ENCODE peak calls at places on chromosomes 11 and 22, in six cellular contexts. B is PC-3, U is stomach, H is Peyer's patch, J is K562, M is heart left ventricle. K is an unnamed sample. For H3K4me1, the result is how much of the 10 kb centered on the place peaks cover.

GRCh38 chr11:101446238-101446637 is 137.6 kb downstream of the TRPC6 start:
- DNase-seq in B (peak), U (no peak), H (no peak), J (no peak), M (no peak), K (no peak)

GRCh38 chr11:5891216-5891800 is 1.7 kb upstream of the OR52E5 start:
- DNase-seq in B (peak), U (no peak), H (no peak), J (peak), M (no peak), K (no peak)

GRCh38 chr11:7905549-7905948 is 25.5 kb downstream of the OR10A6 start:
- DNase-seq in B (no peak), U (no peak), H (no peak), J (no peak), M (no peak), K (no peak)

GRCh38 chr11:59523541-59523940 is 12.2 kb downstream of the OR4D9 start:
- DNase-seq in B (peak), U (no peak), H (no peak), J (no peak), M (no peak), K (no peak)

GRCh38 chr11:35141538-35141937 is 2.6 kb downstream of the CD44 start:
- DNase-seq in B (peak), U (peak), H (peak), J (no peak), M (peak), K (peak)

GRCh38 chr11:120336641-120337132 is 474 bp downstream of the ARHGEF12 start:
- DNase-seq in B (peak), U (no peak), H (no peak), J (peak), M (peak), K (peak)

GRCh38 chr11:61111786-61112517 is 9.7 kb downstream of the CD5 start:
- DNase-seq in B (no peak), U (no peak), H (peak), J (no peak), M (no peak), K (no peak)

GRCh38 chr11:111528557-111528956 is 12.0 kb upstream of the LAYN start:
- DNase-seq in B (peak), U (no peak), H (no peak), J (no peak), M (no peak), K (no peak)

GRCh38 chr11:35357893-35358292 is 61.5 kb downstream of the SLC1A2 start:
- DNase-seq in B (peak), U (no peak), H (no peak), J (no peak), M (no peak), K (no peak)

GRCh38 chr11:64894070-64894811 is 15.8 kb upstream of the EHD1 start:
- DNase-seq in B (peak), U (peak), H (peak), J (peak), M (peak), K (peak)

GRCh38 chr22:39431216-39431801 is 25.5 kb upstream of the MGAT3 start:
- DNase-seq in B (no peak), U (no peak), H (no peak), J (no peak), M (no peak), K (no peak)

GRCh38 chr22:39128508-39128907 is 24.0 kb downstream of the CBX7 start:
- DNase-seq in B (no peak), U (no peak), H (no peak), J (no peak), M (no peak), K (no peak)

GRCh38 chr11:73249304-73249703 is 22.8 kb upstream of the P2RY6 start:
- DNase-seq in B (peak), U (no peak), H (no peak), J (no peak), M (no peak), K (no peak)

GRCh38 chr11:35223429-35223828 is 84.5 kb downstream of the CD44 start:
- DNase-seq in B (no peak), U (no peak), H (no peak), J (no peak), M (no peak), K (no peak)

GRCh38 chr11:124311677-124312076 is 2.1 kb downstream of the OR8D1 start:
- DNase-seq in B (no peak), U (no peak), H (no peak), J (no peak), M (no peak), K (no peak)

GRCh38 chr11:79059171-79059570 is 381.7 kb downstream of the TENM4 start:
- DNase-seq in B (no peak), U (no peak), H (no peak), J (no peak), M (no peak), K (no peak)

GRCh38 chr11:90288207-90288821 is 65.5 kb upstream of the CHORDC1 start:
- DNase-seq in B (peak), U (no peak), H (no peak), J (peak), M (no peak), K (no peak)

GRCh38 chr11:86069408-86070086 is 663 bp upstream of the PICALM start:
- DNase-seq in B (peak), U (no peak), H (peak), J (peak), M (peak), K (peak)

GRCh38 chr11:9759519-9760179 is 95.8 kb downstream of the SWAP70 start:
- DNase-seq in B (peak), U (peak), H (peak), J (peak), M (peak), K (peak)

GRCh38 chr22:37484115-37485005 is 1.8 kb downstream of the MFNG start:
- DNase-seq in B (no peak), U (peak), H (peak), J (no peak), M (peak), K (peak)

GRCh38 chr11:115251126-115251525 is 253.1 kb downstream of the CADM1 start:
- DNase-seq in B (no peak), U (no peak), H (no peak), J (no peak), M (no peak), K (no peak)

GRCh38 chr11:280762-281485 is 2.7 kb downstream of the NLRP6 start:
- DNase-seq in B (no peak), U (no peak), H (peak), J (no peak), M (no peak), K (peak)

GRCh38 chr11:121318848-121319834 is 26.6 kb downstream of the SC5D start:
- DNase-seq in B (peak), U (no peak), H (peak), J (peak), M (peak), K (no peak)

GRCh38 chr11:12884751-12885318 is 124.3 kb upstream of the RASSF10 start:
- DNase-seq in B (no peak), U (no peak), H (no peak), J (no peak), M (no peak), K (no peak)

GRCh38 chr11:15911377-15912044 is 444.8 kb downstream of the SOX6 start:
- DNase-seq in B (no peak), U (peak), H (no peak), J (no peak), M (peak), K (peak)

GRCh38 chr11:124745835-124746620 is 6.0 kb downstream of the VSIG2 start:
- DNase-seq in B (no peak), U (no peak), H (peak), J (no peak), M (no peak), K (no peak)

GRCh38 chr11:82858133-82858532 is 42.1 kb downstream of the PRCP start:
- DNase-seq in B (no peak), U (no peak), H (no peak), J (no peak), M (no peak), K (no peak)

GRCh38 chr11:12215192-12215591 is 104.8 kb downstream of the MICAL2 start:
- DNase-seq in B (no peak), U (no peak), H (no peak), J (no peak), M (no peak), K (no peak)

GRCh38 chr11:120228794-120229384 is 11.1 kb upstream of the POU2F3 start:
- DNase-seq in B (no peak), U (no peak), H (no peak), J (peak), M (no peak), K (no peak)

GRCh38 chr11:68938816-68939582 is 35.3 kb downstream of the IGHMBP2 start:
- DNase-seq in B (no peak), U (no peak), H (no peak), J (no peak), M (no peak), K (no peak)

GRCh38 chr11:84549221-84549620 is 1077.9 kb downstream of the DLG2 start:
- DNase-seq in B (no peak), U (no peak), H (peak), J (no peak), M (no peak), K (no peak)

GRCh38 chr11:12195773-12196172 is 85.4 kb downstream of the MICAL2 start:
- DNase-seq in B (no peak), U (no peak), H (peak), J (no peak), M (no peak), K (no peak)

GRCh38 chr11:1757861-1758610 is 5.7 kb downstream of the CTSD start:
- DNase-seq in B (no peak), U (no peak), H (peak), J (no peak), M (no peak), K (no peak)
- H3K4me1 ChIP-seq in B (under half), U (half or more), H (half or more), J (under half), M (half or more), K (half or more)

GRCh38 chr11:1453611-1454386 is 32.8 kb downstream of the MOB2 start:
- DNase-seq in B (peak), U (peak), H (no peak), J (peak), M (peak), K (no peak)
- TF ChIP-seq CTCF in B (peak), U (no peak), H (peak), J (peak), M (peak), K (peak)

DNA sequence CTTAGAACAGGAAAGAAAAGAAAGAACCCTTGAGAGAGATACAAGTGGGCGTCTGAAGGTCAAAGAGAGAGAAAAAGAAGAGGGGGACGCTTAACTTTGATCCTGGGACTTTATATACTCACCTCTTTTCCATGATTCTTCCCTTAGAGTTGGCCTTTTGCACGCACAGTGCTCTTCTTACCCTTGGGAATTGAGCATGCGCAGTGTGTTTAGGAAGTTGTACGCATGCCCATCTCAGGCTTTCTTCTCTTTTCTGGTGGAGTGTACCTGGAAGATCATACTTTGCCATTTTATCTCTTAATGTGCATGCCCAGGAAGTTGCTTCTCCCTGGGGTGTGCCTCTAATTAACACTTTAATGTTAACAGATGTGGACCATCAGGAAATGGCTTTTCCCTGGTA is 229.6 kb upstream of the ANO3 start:
- DNase-seq in B (no peak), U (no peak), H (no peak), J (no peak), M (no peak), K (no peak)
- H3K4me3 ChIP-seq in B (no peak), U (no peak), H (no peak), J (no peak), M (no peak), K (no peak)

DNA sequence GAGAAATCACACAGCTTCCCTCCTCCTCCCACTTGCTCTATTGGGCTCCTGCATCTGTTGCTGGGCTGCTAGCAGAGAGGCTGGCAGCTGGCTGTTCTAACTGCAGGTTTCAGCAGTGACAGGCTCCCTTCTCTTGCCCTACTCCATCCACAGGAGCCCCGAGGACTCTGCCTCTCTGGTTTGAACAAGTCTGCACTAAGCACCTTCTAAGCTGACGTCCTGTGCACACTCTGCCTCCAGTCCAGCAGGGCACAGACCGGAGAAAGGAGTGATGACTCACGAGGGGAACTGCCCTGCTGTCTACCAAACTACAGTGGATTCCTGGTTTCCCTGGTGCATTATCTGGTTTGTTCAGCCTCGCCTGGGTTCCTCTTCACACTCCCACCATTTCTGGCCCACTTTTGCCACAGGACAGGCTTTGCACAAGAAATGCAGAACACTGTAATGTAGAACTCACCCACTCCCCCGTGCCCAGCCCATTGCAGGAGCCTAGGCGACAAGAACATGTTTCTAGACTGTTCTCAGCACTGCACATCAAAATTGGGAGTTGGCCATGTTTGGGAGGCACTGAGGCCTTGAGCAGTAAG is 26.0 kb downstream of the IL10RA start:
- DNase-seq in B (peak), U (no peak), H (no peak), J (peak), M (no peak), K (no peak)
- H3K4me1 ChIP-seq in B (under half), U (under half), H (half or more), J (half or more), M (under half), K (under half)

DNA sequence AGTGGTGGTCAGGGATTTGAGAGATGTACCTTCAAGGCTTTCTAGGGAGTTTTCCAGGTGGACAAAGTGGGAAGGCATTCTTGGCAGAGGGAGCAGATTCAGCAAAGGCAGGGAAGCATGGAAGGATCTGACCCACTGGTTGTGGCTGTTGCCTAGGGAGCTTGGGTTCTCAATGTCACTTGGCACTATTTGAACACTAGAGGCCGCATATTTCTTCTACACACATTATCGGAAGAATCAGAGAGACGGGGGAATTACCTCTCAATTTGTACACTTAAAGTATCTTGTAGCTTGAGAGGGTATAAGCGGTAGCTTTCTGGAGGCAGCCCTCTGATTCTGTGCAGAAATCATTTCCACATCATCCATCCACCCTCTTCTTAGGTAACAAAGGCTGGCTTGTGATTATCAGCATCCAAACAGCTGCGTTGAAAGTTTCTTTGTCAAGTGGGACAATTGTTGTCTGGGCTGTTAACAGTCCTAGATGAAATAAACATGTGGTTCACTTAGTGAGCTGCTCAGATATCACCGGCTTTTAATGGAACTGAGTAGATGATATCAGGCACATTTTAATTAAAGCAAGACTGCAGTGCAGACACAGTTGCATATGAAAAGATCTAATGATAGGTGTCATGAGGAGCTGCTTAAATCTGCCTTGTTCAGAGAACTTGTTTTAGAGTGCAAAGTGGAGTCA is 2.6 kb downstream of the NELL1 start:
- DNase-seq in B (peak), U (no peak), H (no peak), J (no peak), M (no peak), K (no peak)
- TF ChIP-seq CTCF in B (peak), U (no peak), H (no peak), J (peak), M (no peak), K (peak)

GRCh38 chr22:43923191-43923590 is 414 bp upstream of the PNPLA3 start:
- DNase-seq in B (no peak), U (no peak), H (no peak), J (no peak), M (no peak), K (no peak)

GRCh38 chr22:43928418-43929307 is 5.1 kb downstream of the PNPLA3 start:
- DNase-seq in B (no peak), U (no peak), H (no peak), J (no peak), M (no peak), K (no peak)

GRCh38 chr22:43923631-43924548 is at the start of gene PNPLA3:
- DNase-seq in B (peak), U (peak), H (peak), J (peak), M (peak), K (peak)

GRCh38 chr22:43926349-43926710 is 2.7 kb downstream of the PNPLA3 start:
- DNase-seq in B (no peak), U (no peak), H (no peak), J (no peak), M (no peak), K (no peak)

DNA sequence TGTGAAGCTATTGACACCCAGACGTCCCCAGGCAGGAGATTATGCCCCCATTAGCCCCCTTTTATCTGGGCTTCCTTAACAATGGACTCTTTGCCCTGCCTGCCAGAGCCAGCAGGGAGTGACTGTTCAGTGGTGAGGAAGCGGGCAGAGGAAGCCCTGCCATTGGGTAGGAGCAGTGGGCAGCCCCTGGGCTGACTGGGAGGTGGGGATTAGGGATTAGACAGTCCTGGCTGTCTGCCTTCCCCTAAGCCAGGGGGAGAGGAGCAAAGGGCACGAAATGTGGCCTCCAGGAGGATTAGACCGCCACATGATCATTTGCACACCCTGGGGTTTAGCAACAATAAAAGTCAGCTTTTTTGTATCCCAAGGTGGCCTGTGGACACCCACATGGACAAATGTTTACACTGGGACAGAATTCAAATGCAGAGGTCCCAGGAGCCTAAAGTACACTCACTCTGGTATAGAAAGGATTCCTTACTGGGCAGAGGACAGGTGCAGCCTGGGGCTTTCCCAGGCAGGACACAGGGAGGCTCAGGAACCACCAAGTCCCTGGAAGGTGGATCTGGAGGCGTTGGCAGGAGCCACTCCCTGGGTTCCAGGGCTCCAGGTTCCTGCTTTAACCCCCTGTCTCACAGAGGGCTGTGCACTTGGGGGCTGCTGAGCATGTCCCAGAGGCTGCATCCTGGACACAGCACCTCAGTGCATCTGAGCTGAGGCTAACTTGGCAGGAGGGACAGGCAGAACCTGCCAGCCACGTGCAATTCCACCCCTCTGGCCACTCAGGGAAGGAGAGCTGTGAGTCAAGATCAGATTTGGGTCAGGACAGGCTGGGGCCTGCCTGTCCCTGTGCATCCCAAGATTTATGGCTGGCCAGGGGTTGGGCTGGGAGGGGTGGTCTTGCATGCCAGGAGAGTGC is 2.1 kb downstream of the PNPLA3 start:
- DNase-seq in B (no peak), U (no peak), H (no peak), J (no peak), M (no peak), K (no peak)
- H3K4me3 ChIP-seq in B (no peak), U (no peak), H (no peak), J (no peak), M (no peak), K (no peak)

DNA sequence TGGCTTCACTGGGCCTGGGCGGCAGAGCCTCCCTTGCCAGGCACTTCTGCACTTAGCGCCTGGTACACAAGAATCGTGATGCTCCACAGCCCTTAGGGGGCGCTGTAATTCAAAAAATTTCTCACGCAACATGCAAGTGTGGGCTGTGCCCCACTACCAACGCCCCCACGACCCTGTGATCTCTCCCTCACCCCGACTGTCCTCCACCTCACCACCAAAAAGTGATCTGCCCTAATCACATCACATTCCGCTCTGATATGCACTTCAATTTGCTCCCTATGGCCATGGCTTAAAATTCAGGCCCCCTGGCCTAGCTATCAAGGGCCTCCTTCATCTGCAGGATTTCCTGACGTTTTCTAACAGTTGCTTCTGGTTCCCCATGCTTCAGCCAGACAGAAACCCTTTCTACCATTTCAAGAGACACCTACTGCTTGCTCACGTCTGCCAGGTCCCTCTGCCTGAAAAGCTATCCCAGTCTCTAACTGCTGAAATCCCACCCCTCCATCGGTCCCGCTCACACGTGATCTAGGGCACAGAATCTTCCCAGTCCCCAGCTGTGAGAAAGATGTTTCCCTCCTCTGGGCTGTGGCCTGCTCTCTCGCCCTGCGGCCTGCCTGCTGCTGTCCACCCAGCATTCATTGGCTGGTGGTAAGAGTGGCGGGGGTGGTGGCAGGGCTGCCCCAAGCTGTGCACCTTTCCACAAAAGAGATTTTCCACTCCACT is 27.9 kb upstream of the LRRC32 start:
- DNase-seq in B (peak), U (no peak), H (no peak), J (peak), M (no peak), K (no peak)
- H3K4me1 ChIP-seq in B (under half), U (under half), H (under half), J (half or more), M (under half), K (under half)

K was measured in heart right ventricle.